ENCODE peak calls at places on chromosomes 2 and 18, in six cellular contexts. P, F, V, C, J and E are unnamed samples.

GRCh38 chr2:71457123-71457958 is 4.0 kb downstream of the DYSF start:
- DNase-seq in V (no peak), F (no peak), C (no peak), J (no peak), P (no peak), E (no peak)

GRCh38 chr2:43110442-43110871 is 115.9 kb downstream of the ZFP36L2 start:
- DNase-seq in F (no peak), C (no peak), J (peak), V (peak), P (peak), E (peak)

GRCh38 chr2:579351-579886 is 97.8 kb downstream of the TMEM18 start:
- DNase-seq in C (no peak), F (no peak), P (no peak), V (no peak), J (no peak), E (no peak)

GRCh38 chr18:9333441-9334350 is 877 bp upstream of the TWSG1 start:
- DNase-seq in V (no peak), C (peak), P (no peak), J (no peak), F (no peak), E (no peak)

GRCh38 chr2:46936566-46936965 is 21.0 kb upstream of the MCFD2 start:
- DNase-seq in V (no peak), F (no peak), P (peak), C (no peak), J (no peak), E (no peak)

GRCh38 chr2:231168460-231169139 is 29.8 kb upstream of the ARMC9 start:
- DNase-seq in C (no peak), F (no peak), V (no peak), P (no peak), J (no peak), E (no peak)

GRCh38 chr2:226187601-226188000 is 612.0 kb downstream of the IRS1 start:
- DNase-seq in C (no peak), P (peak), F (no peak), V (no peak), J (peak), E (peak)

GRCh38 chr2:199433204-199433832 is 24.4 kb downstream of the SATB2 start:
- DNase-seq in F (no peak), P (no peak), J (no peak), C (no peak), V (no peak), E (no peak)

GRCh38 chr2:41763091-41763490 is 284.7 kb upstream of the PKDCC start:
- DNase-seq in P (no peak), V (no peak), F (no peak), J (no peak), C (no peak), E (no peak)

DNA sequence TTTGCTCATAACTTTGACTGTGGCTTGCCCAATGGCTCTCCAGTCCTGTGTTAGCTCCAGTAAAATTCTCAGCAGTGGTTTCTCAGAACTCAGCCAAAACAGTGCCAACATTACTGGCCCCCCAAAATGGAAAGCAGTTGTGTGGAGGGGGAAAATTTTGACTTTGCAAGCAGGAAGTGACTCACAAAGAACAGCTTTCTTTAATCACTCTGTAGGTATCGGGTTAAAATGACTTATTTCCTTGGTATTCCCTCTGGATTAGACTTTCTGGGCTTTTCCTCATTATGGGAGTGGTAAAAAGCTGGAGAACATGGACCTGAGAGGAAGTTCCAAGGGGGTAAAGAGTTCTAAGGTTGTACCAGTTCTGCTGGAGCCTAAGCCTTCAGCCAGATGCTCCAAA is 175.7 kb upstream of the RND3 start:
- DNase-seq in P (peak), V (no peak), F (no peak), C (no peak), J (peak), E (peak)
- H3K4me3 ChIP-seq in P (no peak), V (no peak), F (no peak), C (no peak), J (no peak), E (no peak)

GRCh38 chr2:14831458-14831857 is 198.9 kb downstream of the LRATD1 start:
- DNase-seq in V (no peak), F (no peak), J (no peak), C (no peak), P (no peak), E (no peak)
- TF ChIP-seq CTCF in V (no peak), F (no peak), J (peak), C (no peak), P (no peak), E (no peak)

DNA sequence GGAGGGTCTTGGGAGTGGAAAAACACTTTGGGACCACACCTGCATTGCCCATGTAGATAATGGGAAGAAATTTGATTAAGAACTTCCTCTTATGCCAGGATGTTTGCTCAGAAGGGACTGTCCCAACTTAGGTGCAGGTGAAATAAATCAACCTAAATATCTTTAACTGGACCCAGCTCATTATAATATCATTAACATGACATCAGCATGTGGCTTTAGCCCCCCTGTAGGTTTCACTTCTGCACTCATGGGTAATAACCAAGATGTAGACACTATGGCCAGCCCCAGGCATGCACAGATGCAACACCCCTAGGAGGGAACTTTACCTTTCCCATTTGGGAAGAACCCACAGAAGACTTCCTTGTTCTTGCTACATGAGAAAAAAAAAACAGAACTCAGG is 227.4 kb upstream of the ZNF804A start:
- DNase-seq in F (no peak), V (no peak), C (no peak), J (no peak), P (no peak), E (no peak)
- H3K4me3 ChIP-seq in F (no peak), V (no peak), C (no peak), J (no peak), P (no peak), E (no peak)

GRCh38 chr2:120885749-120886148 is 150.1 kb downstream of the GLI2 start:
- DNase-seq in P (no peak), C (no peak), F (no peak), V (no peak), J (no peak), E (no peak)

GRCh38 chr2:120884406-120885290 is 149.0 kb downstream of the GLI2 start:
- DNase-seq in J (no peak), C (no peak), V (no peak), F (no peak), P (no peak), E (no peak)

GRCh38 chr2:120881981-120882788 is 146.5 kb downstream of the GLI2 start:
- DNase-seq in J (no peak), C (no peak), V (no peak), P (no peak), F (no peak), E (no peak)

GRCh38 chr2:120885311-120885710 is 149.6 kb downstream of the GLI2 start:
- DNase-seq in J (no peak), V (no peak), F (no peak), P (no peak), C (no peak), E (no peak)

DNA sequence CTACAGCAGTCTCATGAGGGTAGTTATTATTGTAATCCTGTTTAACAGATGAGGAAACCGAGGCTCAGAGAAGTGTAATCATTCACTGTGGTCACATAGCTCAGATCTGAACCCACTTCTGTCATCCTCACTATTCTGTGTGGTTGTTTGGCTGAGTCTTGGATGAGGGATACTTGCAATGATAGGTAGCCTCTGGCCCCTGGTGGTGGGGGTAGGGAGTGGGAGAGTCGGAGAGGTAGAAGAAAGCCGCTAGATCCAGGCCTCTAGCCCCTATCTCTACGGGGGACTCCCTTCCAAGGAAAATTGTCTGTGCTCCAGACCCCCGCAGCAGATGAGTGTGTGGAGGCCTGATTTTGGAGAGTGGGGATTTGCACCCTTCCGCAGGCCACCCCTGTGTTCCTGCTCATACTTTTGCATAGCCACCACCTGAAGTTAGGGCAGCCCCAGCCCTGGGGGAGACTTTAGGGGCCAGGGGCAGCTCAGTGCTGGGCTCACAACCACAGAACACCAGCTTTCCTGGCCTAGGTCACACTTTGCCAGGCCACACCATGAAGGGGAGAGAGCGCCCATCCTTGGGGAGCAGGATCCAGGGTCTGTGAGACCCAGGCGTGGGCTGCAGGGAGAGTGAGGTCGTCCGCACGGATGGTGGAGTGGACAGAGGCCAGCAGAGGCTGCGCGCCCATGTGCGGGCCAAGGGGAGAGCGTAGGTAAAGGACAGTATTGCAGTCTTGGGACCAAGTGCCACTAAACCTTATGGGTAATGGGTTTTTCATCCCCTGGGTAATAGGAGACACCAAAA is 148.1 kb downstream of the GLI2 start:
- DNase-seq in V (no peak), P (no peak), F (no peak), C (no peak), J (no peak), E (no peak)
- TF ChIP-seq CTCF in V (no peak), P (no peak), F (no peak), C (no peak), J (peak), E (no peak)